ENCODE peak calls at places on chromosomes 16 and 17, in eight cellular contexts. V is heart left ventricle; Q is mesothelial cell of epicardium; R is CD4-positive, CD25-positive, alpha-beta regulatory T cell; S is NCI-H774; P is fibroblast of lung; J is dermis blood vessel endothelial cell; K is left ventricle myocardium inferior. C is an unnamed sample.

GRCh38 chr16:49183911-49184310 is 97.7 kb downstream of the CBLN1 start:
- DNase-seq in S (peak), K (no peak), P (no peak), Q (no peak), V (no peak), J (no peak), R (no peak), C (no peak)

GRCh38 chr16:78906135-78906534 is 694.4 kb downstream of the MAF start:
- DNase-seq in R (no peak), V (no peak), S (no peak), Q (no peak), K (no peak), J (no peak), P (no peak), C (no peak)

GRCh38 chr17:75270966-75271232 is at the start of gene MIF4GD:
- DNase-seq in P (peak), V (no peak), S (peak), Q (no peak), J (peak), K (no peak), R (no peak), C (no peak)

GRCh38 chr17:21191698-21192097 is 22.3 kb downstream of the TMEM11 start:
- DNase-seq in R (no peak), J (peak), Q (no peak), S (no peak), K (no peak), P (no peak), V (no peak), C (no peak)

GRCh38 chr17:48639982-48640857 is 14.1 kb upstream of the HOXB9 start:
- DNase-seq in S (no peak), Q (no peak), P (no peak), V (no peak), J (no peak), R (no peak), K (no peak), C (no peak)

GRCh38 chr16:87324411-87325275 is 7.5 kb upstream of the C16orf95 start:
- DNase-seq in S (no peak), R (peak), Q (no peak), P (peak), J (peak), K (no peak), V (peak), C (peak)

GRCh38 chr17:50203086-50203485 is 1.7 kb upstream of the COL1A1 start:
- DNase-seq in P (peak), S (no peak), R (no peak), V (no peak), Q (no peak), K (no peak), J (no peak), C (peak)

GRCh38 chr17:3770471-3770870 is 30.5 kb downstream of the ITGAE start:
- DNase-seq in J (no peak), Q (no peak), V (no peak), K (no peak), R (no peak), S (no peak), P (no peak), C (no peak)

GRCh38 chr16:7338826-7339225 is 6.2 kb downstream of the RBFOX1 start:
- DNase-seq in S (no peak), K (no peak), P (no peak), R (no peak), J (no peak), Q (no peak), V (no peak), C (no peak)

GRCh38 chr17:1171953-1172352 is 7.8 kb downstream of the ABR start:
- DNase-seq in Q (no peak), S (no peak), J (peak), P (no peak), R (no peak), K (no peak), V (no peak), C (no peak)

GRCh38 chr17:81719410-81720266 is 7.6 kb downstream of the SLC25A10 start:
- DNase-seq in R (no peak), K (no peak), Q (no peak), J (no peak), S (no peak), V (no peak), P (no peak), C (no peak)

GRCh38 chr17:67105213-67105612 is 60.9 kb downstream of the CACNG1 start:
- DNase-seq in R (no peak), P (peak), V (no peak), K (no peak), Q (no peak), S (no peak), J (no peak), C (no peak)

GRCh38 chr16:30775381-30776099 is 11.5 kb downstream of the ZNF629 start:
- DNase-seq in P (peak), S (peak), J (peak), R (peak), K (peak), Q (no peak), V (peak), C (peak)

GRCh38 chr16:29738514-29738913 is 7.3 kb downstream of the C16orf54 start:
- DNase-seq in P (no peak), V (no peak), K (no peak), Q (no peak), J (no peak), R (peak), S (no peak), C (no peak)

GRCh38 chr17:79325707-79326106 is 251.1 kb downstream of the ENGASE start:
- DNase-seq in V (no peak), K (no peak), Q (no peak), R (no peak), J (peak), S (no peak), P (peak), C (no peak)

GRCh38 chr17:66431910-66432309 is 129.5 kb downstream of the PRKCA start:
- DNase-seq in K (no peak), R (no peak), J (peak), Q (no peak), S (no peak), V (no peak), P (peak), C (no peak)

GRCh38 chr17:30530346-30531025 is 53.3 kb downstream of the GOSR1 start:
- DNase-seq in S (no peak), P (peak), V (no peak), R (no peak), J (peak), K (no peak), Q (no peak), C (no peak)

GRCh38 chr17:32947736-32948135 is 19.8 kb downstream of the TMEM98 start:
- DNase-seq in Q (no peak), P (no peak), J (no peak), R (no peak), S (no peak), K (no peak), V (no peak), C (no peak)

GRCh38 chr16:4792951-4793513 is 2.1 kb upstream of the SMIM22 start:
- DNase-seq in P (no peak), K (no peak), V (peak), Q (no peak), J (no peak), S (no peak), R (no peak), C (no peak)

GRCh38 chr17:15436399-15437369 is 30.7 kb downstream of the CDRT4 start:
- DNase-seq in V (peak), P (no peak), J (peak), Q (no peak), R (peak), S (no peak), K (peak), C (peak)

GRCh38 chr17:80916246-80916645 is 75.4 kb upstream of the CHMP6 start:
- DNase-seq in Q (no peak), J (no peak), K (no peak), V (peak), S (no peak), R (no peak), P (no peak), C (no peak)

GRCh38 chr17:55577011-55577586 is 65.8 kb upstream of the SMIM36 start:
- DNase-seq in S (no peak), Q (no peak), P (peak), R (no peak), J (peak), K (peak), V (peak), C (peak)

GRCh38 chr16:69522732-69523404 is 42.9 kb upstream of the NFAT5 start:
- DNase-seq in S (no peak), P (no peak), V (no peak), J (no peak), Q (no peak), K (no peak), R (no peak), C (no peak)

GRCh38 chr16:16997349-16997748 is 473.4 kb downstream of the XYLT1 start:
- DNase-seq in K (no peak), V (no peak), J (no peak), R (no peak), P (no peak), Q (no peak), S (no peak), C (no peak)

GRCh38 chr16:85917959-85918358 is 19.0 kb downstream of the IRF8 start:
- DNase-seq in P (no peak), R (no peak), Q (no peak), J (no peak), S (no peak), V (no peak), K (no peak), C (no peak)

GRCh38 chr17:63942309-63942985 is 10.3 kb upstream of the CD79B start:
- DNase-seq in Q (no peak), P (no peak), S (no peak), R (no peak), J (no peak), K (no peak), V (no peak), C (peak)

GRCh38 chr16:80931985-80932720 is 74.5 kb downstream of the CMC2 start:
- DNase-seq in P (peak), J (peak), K (peak), R (no peak), Q (peak), V (peak), S (no peak), C (peak)

GRCh38 chr16:11561856-11562255 is 24.9 kb downstream of the LITAF start:
- DNase-seq in Q (no peak), R (no peak), J (no peak), K (no peak), P (no peak), S (no peak), V (no peak), C (no peak)

GRCh38 chr17:44827863-44828262 is 2.2 kb downstream of the GJC1 start:
- DNase-seq in S (no peak), V (no peak), R (no peak), K (no peak), Q (no peak), P (no peak), J (peak), C (no peak)

GRCh38 chr17:31400481-31400950 is 9.0 kb downstream of the RAB11FIP4 start:
- DNase-seq in J (no peak), V (no peak), P (no peak), R (no peak), K (no peak), S (no peak), Q (no peak), C (peak)

GRCh38 chr16:82329504-82330192 is 159.6 kb upstream of the MPHOSPH6 start:
- DNase-seq in K (no peak), S (peak), R (no peak), Q (no peak), J (no peak), V (no peak), P (no peak), C (no peak)

GRCh38 chr16:53358884-53359283 is 75.4 kb upstream of the RBL2 start:
- DNase-seq in R (no peak), J (no peak), P (no peak), V (no peak), Q (no peak), S (no peak), K (no peak), C (no peak)

GRCh38 chr17:73184133-73184993 is 8.5 kb upstream of the COG1 start:
- DNase-seq in S (no peak), R (no peak), V (no peak), J (no peak), Q (no peak), K (no peak), P (no peak), C (no peak)

GRCh38 chr17:32266389-32267269 is 997 bp downstream of the RHBDL3 start:
- DNase-seq in R (no peak), Q (no peak), P (no peak), V (no peak), J (no peak), K (no peak), S (no peak), C (no peak)

GRCh38 chr16:68116256-68116853 is 31.2 kb downstream of the NFATC3 start:
- DNase-seq in P (peak), S (no peak), V (no peak), K (no peak), R (no peak), Q (no peak), J (peak), C (no peak)

GRCh38 chr17:42541041-42541833 is 5.2 kb downstream of the NAGLU start:
- DNase-seq in R (no peak), J (peak), V (no peak), S (no peak), K (no peak), P (no peak), Q (no peak), C (no peak)

GRCh38 chr17:9436629-9437028 is 139.0 kb downstream of the STX8 start:
- DNase-seq in Q (no peak), V (no peak), P (peak), R (no peak), K (no peak), S (no peak), J (no peak), C (no peak)

GRCh38 chr17:75047398-75048098 is 523 bp downstream of the KCTD2 start:
- DNase-seq in K (peak), Q (peak), J (peak), R (no peak), V (peak), S (no peak), P (peak), C (peak)

C was measured in right cardiac atrium.